ENCODE peak calls at places on chromosomes 11 and 22, in five cellular contexts. L, M, Z, K and S are unnamed samples.

GRCh38 chr22:39625554-39626537 is 55.3 kb downstream of the CACNA1I start:
- DNase-seq in Z (no peak), K (no peak), M (no peak), L (no peak), S (no peak)

GRCh38 chr11:31601635-31602282 is 92.2 kb downstream of the ELP4 start:
- DNase-seq in Z (no peak), L (no peak), K (no peak), M (no peak), S (no peak)

GRCh38 chr11:123616505-123617198 is 37.8 kb downstream of the SCN3B start:
- DNase-seq in K (peak; percentile 89), L (peak; percentile 67), M (peak; percentile 50), Z (no peak), S (no peak)

GRCh38 chr11:12285811-12286222 is 91.6 kb upstream of the PARVA start:
- DNase-seq in L (peak; percentile 11), Z (peak; percentile 46), M (no peak), K (no peak), S (no peak)

GRCh38 chr11:19276859-19277808 is 36.4 kb upstream of the E2F8 start:
- DNase-seq in Z (no peak), L (no peak), M (no peak), K (peak; percentile 87), S (no peak)

GRCh38 chr11:47995318-47995717 is 15.0 kb downstream of the PTPRJ start:
- DNase-seq in Z (no peak), M (no peak), K (no peak), L (no peak), S (no peak)

GRCh38 chr11:122342089-122342749 is 226.2 kb upstream of the BLID start:
- DNase-seq in M (no peak), K (peak; percentile 43), L (no peak), Z (no peak), S (no peak)

GRCh38 chr22:38760477-38761201 is 4.8 kb upstream of the SUN2 start:
- DNase-seq in L (no peak), K (no peak), Z (no peak), M (no peak), S (no peak)

GRCh38 chr11:66617148-66617814 is 851 bp downstream of the RBM14 start:
- DNase-seq in Z (no peak), L (no peak), M (peak; percentile 43), K (peak; percentile 24), S (peak; percentile 93)

GRCh38 chr11:82895437-82896091 is 4.7 kb downstream of the PRCP start:
- DNase-seq in Z (no peak), M (no peak), L (no peak), K (no peak), S (no peak)

GRCh38 chr11:18754308-18754707 is 28.3 kb upstream of the IGSF22 start:
- DNase-seq in L (no peak), Z (no peak), K (no peak), M (no peak), S (no peak)

GRCh38 chr11:79325851-79326250 is 115.0 kb downstream of the TENM4 start:
- DNase-seq in Z (no peak), K (no peak), M (no peak), L (no peak), S (no peak)

GRCh38 chr11:92820860-92821259 is 148.6 kb upstream of the MTNR1B start:
- DNase-seq in K (no peak), Z (no peak), L (no peak), M (no peak), S (no peak)

GRCh38 chr22:39267966-39268365 is 23.2 kb upstream of the PDGFB start:
- DNase-seq in M (no peak), L (no peak), K (no peak), Z (no peak), S (no peak)

GRCh38 chr11:1566381-1567051 is 5.6 kb downstream of the DUSP8 start:
- DNase-seq in Z (no peak), K (no peak), L (no peak), M (no peak), S (no peak)

GRCh38 chr22:19626666-19627065 is 87.6 kb upstream of the SEPTIN5 start:
- DNase-seq in K (no peak), Z (no peak), M (no peak), L (no peak), S (peak; percentile 20)

GRCh38 chr11:71342951-71343827 is 90.8 kb upstream of the SHANK2 start:
- DNase-seq in M (peak; percentile 48), Z (peak; percentile 14), K (peak; percentile 63), L (peak; percentile 74), S (no peak)

GRCh38 chr22:40123387-40123786 is 54.3 kb upstream of the TNRC6B start:
- DNase-seq in K (no peak), Z (no peak), M (no peak), L (peak; percentile 17), S (no peak)

GRCh38 chr22:30202531-30203006 is 44.0 kb downstream of the LIF start:
- DNase-seq in K (no peak), L (no peak), M (no peak), Z (no peak), S (no peak)

GRCh38 chr11:117457031-117457785 is 129.6 kb downstream of the CEP164 start:
- DNase-seq in Z (no peak), M (no peak), K (no peak), L (no peak), S (no peak)

GRCh38 chr22:26610072-26610958 is 7.5 kb downstream of the CRYBB1 start:
- DNase-seq in L (no peak), Z (peak; percentile 17), K (peak; percentile 43), M (peak; percentile 31), S (peak; percentile 81)

GRCh38 chr11:2975594-2975993 is 16.5 kb downstream of the NAP1L4 start:
- DNase-seq in M (peak; percentile 54), K (peak; percentile 45), Z (peak; percentile 77), L (peak; percentile 44), S (no peak)

GRCh38 chr11:118610773-118611432 is 3.5 kb downstream of the PHLDB1 start:
- DNase-seq in M (peak; percentile 75), K (no peak), Z (peak; percentile 86), L (no peak), S (peak; percentile 95)

GRCh38 chr11:101444164-101444563 is 139.6 kb downstream of the TRPC6 start:
- DNase-seq in M (no peak), Z (no peak), L (no peak), K (no peak), S (no peak)

GRCh38 chr11:94602430-94603372 is 35.5 kb downstream of the PIWIL4 start:
- DNase-seq in Z (peak; percentile 14), M (peak; percentile 76), L (no peak), K (peak; percentile 66), S (no peak)

GRCh38 chr11:48184452-48184851 is 32.2 kb upstream of the OR4B1 start:
- DNase-seq in M (no peak), K (no peak), Z (no peak), L (no peak), S (no peak)

GRCh38 chr11:106939157-106939556 is 79.1 kb downstream of the GUCY1A2 start:
- DNase-seq in L (no peak), Z (no peak), M (no peak), K (no peak), S (no peak)

GRCh38 chr11:27385245-27385644 is 22.2 kb upstream of the CCDC34 start:
- DNase-seq in Z (no peak), K (no peak), M (no peak), L (no peak), S (no peak)

GRCh38 chr11:103055174-103055890 is 36.6 kb downstream of the DCUN1D5 start:
- DNase-seq in L (peak; percentile 12), Z (peak; percentile 63), M (no peak), K (peak; percentile 9), S (no peak)

GRCh38 chr22:44047891-44048301 is 23.8 kb downstream of the PARVB start:
- DNase-seq in L (no peak), Z (peak; percentile 43), M (no peak), K (no peak), S (no peak)

GRCh38 chr11:17699157-17700114 is 19.9 kb upstream of the MYOD1 start:
- DNase-seq in Z (no peak), M (no peak), L (no peak), K (no peak), S (no peak)

GRCh38 chr11:1508491-1508891 is 21.9 kb upstream of the MOB2 start:
- DNase-seq in K (no peak), L (no peak), Z (no peak), M (no peak), S (no peak)

GRCh38 chr11:337711-338110 is 17.1 kb upstream of the IFITM3 start:
- DNase-seq in K (no peak), L (no peak), Z (no peak), M (no peak), S (peak; percentile 14)